ENCODE peak calls at places on chromosomes 13 and 19, in four cellular contexts. V is neural progenitor cell, J is neuronal stem cell, A is colonic mucosa. C is an unnamed sample. For H3K4me1, the result is how much of the 10 kb centered on the place peaks cover.

GRCh38 chr19:40737102-40737644 is 13.1 kb downstream of the ACTMAP start:
- DNase-seq in V (no peak), J (no peak), A (no peak), C (no peak)

GRCh38 chr19:31717316-31717715 is 368.1 kb upstream of the TSHZ3 start:
- DNase-seq in V (no peak), J (no peak), A (no peak), C (no peak)

GRCh38 chr19:18733196-18733647 is 49.7 kb downstream of the CRTC1 start:
- DNase-seq in V (no peak), J (no peak), A (no peak), C (peak)

GRCh38 chr13:46643165-46643777 is 90.3 kb downstream of the LRCH1 start:
- DNase-seq in V (no peak), J (no peak), A (no peak), C (no peak)

GRCh38 chr19:41175825-41176734 is 16.9 kb upstream of the CYP2S1 start:
- DNase-seq in V (peak), J (no peak), A (peak), C (peak)

GRCh38 chr19:41408256-41408655 is 10.6 kb downstream of the BCKDHA start:
- DNase-seq in V (no peak), J (no peak), A (no peak), C (no peak)

GRCh38 chr13:38693641-38694040 is 6.8 kb downstream of the FREM2 start:
- DNase-seq in V (no peak), J (no peak), A (no peak), C (no peak)

GRCh38 chr19:38319421-38320258 is at the start of gene KCNK6:
- DNase-seq in V (peak), J (no peak), A (peak), C (peak)

GRCh38 chr19:55704494-55705245 is 29.6 kb downstream of the EPN1 start:
- DNase-seq in V (no peak), J (no peak), A (no peak), C (no peak)

GRCh38 chr13:50388481-50388880 is 373.2 kb downstream of the KCNRG start:
- DNase-seq in V (no peak), J (no peak), A (no peak), C (no peak)

GRCh38 chr19:28292822-28293500 is 920.0 kb downstream of the UQCRFS1 start:
- DNase-seq in V (no peak), J (no peak), A (no peak), C (no peak)

GRCh38 chr13:21894091-21894490 is 223.2 kb downstream of the FGF9 start:
- DNase-seq in V (no peak), J (no peak), A (peak), C (no peak)

DNA sequence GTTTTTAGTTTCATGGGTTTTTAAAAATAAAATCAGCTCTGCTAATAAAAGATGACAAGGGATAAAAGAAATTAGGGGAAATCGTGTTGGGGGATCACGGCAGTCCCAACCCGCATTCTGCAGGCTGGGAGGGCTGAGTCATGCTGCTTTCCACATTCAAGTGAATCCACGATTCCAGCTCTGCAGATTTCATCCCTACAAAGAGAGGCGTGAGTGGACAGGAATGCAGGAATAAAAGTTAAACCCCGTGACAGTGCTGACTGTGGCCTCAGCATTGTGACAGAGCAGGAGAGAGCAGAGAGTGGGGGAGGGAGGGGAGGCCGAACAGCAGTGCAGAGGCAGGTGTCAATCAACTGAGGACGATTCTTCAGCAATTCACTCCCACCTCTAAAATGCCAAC is 66.5 kb upstream of the RAP2A start:
- DNase-seq in V (peak), J (peak), A (no peak), C (peak)
- H3K4me3 ChIP-seq in V (no peak), J (no peak), A (no peak), C (peak)

GRCh38 chr19:8393871-8394250 is 3.7 kb downstream of the RAB11B start:
- DNase-seq in V (no peak), J (no peak), A (no peak), C (no peak)
- H3K4me1 ChIP-seq in V (under half), J (under half), A (under half), C (under half)

GRCh38 chr13:82688400-82688999 is 1193.8 kb downstream of the SLITRK1 start:
- DNase-seq in V (no peak), J (no peak), A (no peak), C (peak)
- H3K9ac ChIP-seq in V (no peak), J (no peak), A (no peak), C (peak)

DNA sequence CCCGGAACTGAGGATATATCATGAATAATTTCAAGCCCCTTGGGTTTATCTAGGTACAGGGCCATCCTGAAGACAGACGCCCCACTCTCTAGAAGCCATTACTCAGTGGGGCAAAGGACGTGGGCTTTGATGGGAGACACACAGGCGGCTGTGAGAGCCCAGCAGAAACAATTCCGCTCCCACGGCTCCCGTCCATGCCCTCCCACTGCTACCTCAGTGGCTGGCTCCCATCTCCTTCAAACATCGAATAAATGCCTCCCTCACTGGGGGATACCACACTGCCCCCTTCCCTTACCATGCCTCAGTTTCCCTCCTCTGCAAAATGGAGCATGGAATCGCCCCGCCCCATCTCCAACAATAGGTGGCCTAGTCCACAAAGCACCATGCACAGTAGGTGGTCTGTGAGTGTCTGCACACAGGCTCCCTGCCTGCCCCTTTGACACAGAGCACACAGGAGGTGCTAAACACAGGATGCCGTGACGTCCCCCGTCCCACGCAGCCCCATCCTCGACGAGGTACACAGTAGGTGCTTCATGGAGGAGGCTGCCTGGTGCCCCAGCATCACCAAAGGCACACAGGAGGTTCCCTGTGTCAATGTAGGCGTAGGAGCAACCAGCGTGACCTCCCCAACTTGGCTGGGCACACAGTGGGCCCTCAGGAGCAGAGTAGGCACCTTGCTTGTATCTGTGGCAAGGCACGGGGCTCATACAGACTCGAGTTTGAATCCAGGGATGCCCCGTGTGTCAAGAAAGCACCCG is 46.0 kb downstream of the PTPRS start:
- DNase-seq in V (peak), J (no peak), A (no peak), C (no peak)
- H3K4me3 ChIP-seq in V (peak), J (peak), A (no peak), C (no peak)

GRCh38 chr19:3374369-3375112 is 8.2 kb downstream of the NFIC start:
- DNase-seq in V (no peak), J (no peak), A (no peak), C (no peak)

GRCh38 chr19:3378352-3379146 is 12.2 kb downstream of the NFIC start:
- DNase-seq in V (no peak), J (no peak), A (no peak), C (no peak)

GRCh38 chr19:3373971-3374368 is 7.6 kb downstream of the NFIC start:
- DNase-seq in V (no peak), J (no peak), A (no peak), C (no peak)

GRCh38 chr19:3372413-3372812 is 6.0 kb downstream of the NFIC start:
- DNase-seq in V (no peak), J (no peak), A (no peak), C (no peak)

GRCh38 chr19:3375221-3376088 is 9.1 kb downstream of the NFIC start:
- DNase-seq in V (no peak), J (no peak), A (peak), C (peak)
- H3K4me1 ChIP-seq in V (under half), J (under half), A (under half), C (under half)

GRCh38 chr19:16566702-16567101 is 5.5 kb downstream of the SLC35E1 start:
- DNase-seq in V (no peak), J (no peak), A (no peak), C (no peak)
- H3K9ac ChIP-seq in V (no peak), J (no peak), A (no peak), C (no peak)

GRCh38 chr13:41345921-41346589 is 35.0 kb downstream of the NAA16 start:
- DNase-seq in V (no peak), J (no peak), A (no peak), C (no peak)

GRCh38 chr13:41344358-41344757 is 33.3 kb downstream of the NAA16 start:
- DNase-seq in V (no peak), J (no peak), A (no peak), C (no peak)

DNA sequence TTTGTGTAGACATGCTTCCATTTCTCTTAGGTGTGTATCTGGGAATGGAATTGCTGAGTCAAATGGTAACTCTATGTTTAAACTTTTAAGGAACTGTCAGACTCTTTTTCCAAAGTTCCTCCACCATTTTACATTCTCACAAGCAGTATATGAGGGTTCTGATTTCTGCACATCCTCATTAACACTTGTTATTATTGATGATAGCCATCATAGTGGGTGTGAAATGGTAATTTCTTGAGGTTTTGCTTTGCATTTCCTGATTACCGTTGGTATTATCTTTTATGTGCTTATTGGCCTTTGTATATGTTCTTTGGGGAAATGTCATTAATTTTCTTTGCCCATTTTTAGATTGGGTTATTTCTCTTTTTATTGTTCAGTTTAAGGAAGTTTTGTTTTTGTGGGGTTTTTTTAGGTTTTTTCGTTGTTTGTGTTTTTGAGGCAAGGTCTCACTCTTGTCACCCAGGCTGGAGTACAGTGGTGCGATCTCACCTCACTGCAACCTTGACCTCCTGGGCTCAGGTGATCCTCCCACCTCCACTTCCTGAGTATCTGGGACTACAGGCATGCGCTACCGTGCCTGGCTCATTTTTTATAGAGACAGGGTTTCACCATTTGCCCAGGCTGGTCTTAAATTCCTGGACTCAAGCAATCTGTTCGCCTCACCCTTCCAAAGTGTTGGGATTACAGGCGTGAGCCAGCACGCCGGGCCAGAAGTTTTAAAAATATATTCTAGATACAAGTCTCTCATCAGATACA is 34.3 kb downstream of the NAA16 start:
- DNase-seq in V (no peak), J (no peak), A (no peak), C (no peak)
- H3K4me3 ChIP-seq in V (no peak), J (no peak), A (no peak), C (no peak)

DNA sequence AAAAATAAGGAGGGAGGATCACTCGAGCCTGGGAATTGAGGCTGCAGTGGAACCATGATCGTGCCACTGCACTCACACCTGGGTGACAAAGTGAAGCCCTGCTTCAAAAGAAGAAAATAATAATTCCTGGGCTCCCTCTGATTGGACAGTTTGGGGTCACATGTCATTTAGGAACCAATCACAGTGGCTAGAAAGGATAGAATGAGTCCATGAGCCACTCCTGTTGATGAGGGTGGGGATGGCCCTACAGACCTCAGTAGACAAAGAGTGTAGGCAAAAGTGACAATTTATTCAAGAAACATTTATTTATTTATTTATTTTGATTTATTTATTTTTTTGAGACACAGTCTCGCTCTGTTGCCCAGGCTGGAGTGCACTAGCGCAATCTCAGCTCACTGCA is 26.8 kb upstream of the ADGRE5 start:
- DNase-seq in V (no peak), J (no peak), A (no peak), C (no peak)
- H3K4me1 ChIP-seq in V (under half), J (under half), A (under half), C (under half)

GRCh38 chr19:1873524-1874473 is 10.4 kb upstream of the KLF16 start:
- DNase-seq in V (no peak), J (no peak), A (no peak), C (no peak)
- H3K9ac ChIP-seq in V (peak), J (no peak), A (no peak), C (peak)

DNA sequence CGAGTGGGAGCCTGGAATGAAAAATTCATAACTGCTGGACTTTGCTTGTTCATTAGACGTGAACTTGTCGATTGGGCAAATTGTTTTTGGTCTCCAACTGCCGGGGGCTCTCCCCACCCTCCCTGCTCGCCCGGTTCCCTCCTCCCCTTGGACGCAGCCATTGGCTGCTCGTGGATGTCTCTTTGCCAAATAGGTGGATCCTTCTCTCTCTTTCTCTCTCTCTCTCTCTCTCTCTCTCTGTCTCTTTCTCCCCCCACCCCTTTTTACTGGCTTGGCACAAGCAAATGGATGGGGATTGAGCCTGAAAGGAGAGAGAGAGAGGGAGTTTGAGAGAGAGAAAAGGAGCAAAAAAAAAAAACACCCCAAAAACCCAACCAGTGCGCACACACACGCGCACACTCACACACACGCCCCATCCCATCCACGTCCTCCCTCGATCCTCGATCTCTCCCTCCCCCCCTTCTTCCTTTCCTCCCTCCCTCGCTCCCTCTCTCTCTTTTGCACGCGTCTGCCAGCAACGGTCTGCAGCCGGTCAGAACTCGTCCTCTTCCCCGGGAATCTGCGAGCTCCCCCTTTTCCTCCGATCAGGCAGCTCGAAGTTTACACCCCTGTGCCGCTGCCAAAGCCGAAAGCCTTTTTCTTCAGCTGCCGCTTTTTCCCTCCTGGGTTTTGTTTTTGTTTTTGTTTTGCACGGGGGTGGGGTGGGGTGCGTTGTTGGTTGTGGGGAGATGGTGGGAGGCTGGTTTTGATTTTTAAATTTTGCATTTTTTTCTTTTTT is 27.8 kb downstream of the NFIX start:
- DNase-seq in V (peak), J (no peak), A (peak), C (peak)
- H3K4me3 ChIP-seq in V (no peak), J (no peak), A (peak), C (peak)

C was measured in adipocyte.